ENCODE peak calls at places on chromosomes 16 and 17, in five cellular contexts. J is pancreas, G is heart right ventricle, B is AG04450, C is adrenal gland. Q is an unnamed sample.

GRCh38 chr17:66691644-66692500 is 143.0 kb upstream of the CACNG5 start:
- DNase-seq in J (no peak), G (no peak), B (peak; percentile 7), C (peak; percentile 69), Q (no peak)

GRCh38 chr16:64419832-64420231 is 702.0 kb downstream of the CDH11 start:
- DNase-seq in J (no peak), G (no peak), B (no peak), C (no peak), Q (no peak)

GRCh38 chr16:84141143-84141670 is 3.8 kb downstream of the HSDL1 start:
- DNase-seq in J (no peak), G (no peak), B (no peak), C (no peak), Q (no peak)

GRCh38 chr17:55242481-55242880 is 22.3 kb upstream of the HLF start:
- DNase-seq in J (no peak), G (no peak), B (no peak), C (no peak), Q (no peak)

GRCh38 chr17:41494524-41494923 is 4.8 kb upstream of the KRT36 start:
- DNase-seq in J (no peak), G (no peak), B (no peak), C (no peak), Q (no peak)

GRCh38 chr17:19987897-19988296 is 10.3 kb upstream of the AKAP10 start:
- DNase-seq in J (no peak), G (no peak), B (no peak), C (no peak), Q (no peak)

GRCh38 chr16:83956336-83957289 is 3.6 kb downstream of the OSGIN1 start:
- DNase-seq in J (peak; percentile 93), G (peak; percentile 78), B (peak; percentile 43), C (peak; percentile 94), Q (peak; percentile 86)

GRCh38 chr16:82302007-82302733 is 132.1 kb upstream of the MPHOSPH6 start:
- DNase-seq in J (no peak), G (peak; percentile 33), B (no peak), C (no peak), Q (no peak)

GRCh38 chr17:79360196-79360595 is 250.7 kb downstream of the RBFOX3 start:
- DNase-seq in J (no peak), G (no peak), B (no peak), C (no peak), Q (no peak)

GRCh38 chr16:85570213-85570734 is 42.8 kb upstream of the GSE1 start:
- DNase-seq in J (no peak), G (no peak), B (no peak), C (no peak), Q (no peak)

GRCh38 chr17:40515491-40516041 is 14.1 kb upstream of the TNS4 start:
- DNase-seq in J (no peak), G (no peak), B (no peak), C (no peak), Q (no peak)

GRCh38 chr17:83174859-83175550 is 95.6 kb downstream of the METRNL start:
- DNase-seq in J (no peak), G (no peak), B (no peak), C (peak; percentile 41), Q (peak; percentile 40)

GRCh38 chr17:73695035-73695738 is 50.9 kb upstream of the SDK2 start:
- DNase-seq in J (no peak), G (no peak), B (no peak), C (no peak), Q (no peak)

GRCh38 chr17:2171725-2172446 is 117.0 kb downstream of the HIC1 start:
- DNase-seq in J (peak; percentile 73), G (peak; percentile 91), B (peak; percentile 98), C (peak; percentile 90), Q (peak; percentile 82)

GRCh38 chr16:85460252-85460982 is 152.7 kb upstream of the GSE1 start:
- DNase-seq in J (no peak), G (no peak), B (no peak), C (no peak), Q (no peak)

GRCh38 chr16:80113876-80114574 is 426.8 kb upstream of the DYNLRB2 start:
- DNase-seq in J (no peak), G (no peak), B (no peak), C (no peak), Q (no peak)

GRCh38 chr16:86602521-86602920 is 24.2 kb downstream of the FOXL1 start:
- DNase-seq in J (no peak), G (no peak), B (no peak), C (peak; percentile 74), Q (no peak)

GRCh38 chr17:79811036-79811887 is 14.4 kb upstream of the CBX8 start:
- DNase-seq in J (peak; percentile 76), G (no peak), B (no peak), C (no peak), Q (peak; percentile 40)

DNA sequence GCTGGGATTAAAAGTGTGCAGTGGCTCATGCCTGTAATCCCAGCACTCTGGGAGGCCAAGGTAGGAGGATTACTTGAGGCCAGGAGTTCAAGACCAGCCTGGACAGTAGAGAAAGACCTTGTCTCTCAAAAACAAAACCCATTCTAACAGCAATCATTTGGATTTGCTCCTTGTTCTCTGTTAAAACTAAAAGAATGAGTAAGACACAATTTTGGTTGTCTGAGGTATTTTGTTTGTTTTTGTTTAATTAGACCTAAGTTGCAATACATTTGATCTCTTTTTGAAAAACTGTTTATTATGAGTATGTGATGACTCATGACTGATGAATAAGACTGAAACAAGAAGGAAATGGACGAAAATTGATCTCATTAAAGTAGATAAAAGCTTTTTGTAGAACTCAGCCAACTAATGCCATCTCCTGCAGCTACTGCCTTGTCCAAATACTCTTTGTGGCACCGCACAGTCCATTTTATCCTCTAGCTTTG is 29.0 kb downstream of the GLG1 start:
- DNase-seq in J (no peak), G (no peak), B (peak; percentile 34), C (no peak), Q (no peak)
- H3K27ac ChIP-seq in J (no peak overlapping the region), G (no peak overlapping the region), B (peak overlapping the region; percentile 54), C (no peak overlapping the region), Q (no peak overlapping the region)

GRCh38 chr16:67986949-67987348 is 6.7 kb upstream of the DPEP3 start:
- DNase-seq in J (no peak), G (no peak), B (no peak), C (no peak), Q (no peak)
- H3K27ac ChIP-seq in J (no peak overlapping the region), G (peak overlapping the region; percentile 68), B (no peak overlapping the region), C (peak overlapping the region; percentile 72), Q (peak overlapping the region; percentile 33)

GRCh38 chr16:2719328-2720062 is 529 bp downstream of the PRSS27 start:
- DNase-seq in J (peak; percentile 60), G (no peak), B (no peak), C (peak; percentile 70), Q (peak; percentile 76)
- H3K27ac ChIP-seq in J (no peak overlapping the region), G (no peak overlapping the region), B (no peak overlapping the region), C (no peak overlapping the region), Q (no peak overlapping the region)

GRCh38 chr16:70745536-70746025 is 55.4 kb downstream of the VAC14 start:
- DNase-seq in J (no peak), G (no peak), B (no peak), C (no peak), Q (peak; percentile 63)
- H3K27ac ChIP-seq in J (peak overlapping the region; percentile 77), G (peak overlapping the region; percentile 70), B (peak overlapping the region; percentile 97), C (peak overlapping the region; percentile 94), Q (peak overlapping the region; percentile 96)

DNA sequence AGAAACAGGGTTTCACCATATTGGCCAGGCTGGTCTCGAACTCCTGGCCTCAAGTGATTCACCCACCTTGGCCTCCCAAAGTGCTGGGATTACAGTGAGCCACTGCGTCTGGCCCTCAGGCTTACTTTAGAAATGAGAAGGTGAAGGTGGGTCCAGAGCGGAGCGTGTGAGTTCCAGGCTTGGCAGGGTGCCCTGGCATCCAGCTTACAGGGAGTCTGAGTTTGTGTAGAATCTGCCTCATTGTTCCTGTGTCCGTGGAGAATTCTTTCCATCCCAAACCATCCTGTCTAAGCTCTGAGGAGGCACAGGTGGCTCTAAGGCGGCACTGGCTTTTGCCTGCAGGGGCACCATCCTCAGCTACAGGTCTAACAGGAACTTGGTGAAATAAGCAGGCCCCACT is 50.6 kb downstream of the RAB11FIP3 start:
- DNase-seq in J (no peak), G (no peak), B (no peak), C (no peak), Q (no peak)
- H3K27ac ChIP-seq in J (no peak overlapping the region), G (no peak overlapping the region), B (no peak overlapping the region), C (no peak overlapping the region), Q (no peak overlapping the region)

GRCh38 chr17:13410874-13411273 is 190.9 kb downstream of the HS3ST3A1 start:
- DNase-seq in J (no peak), G (no peak), B (no peak), C (no peak), Q (peak; percentile 89)
- H3K27ac ChIP-seq in J (no peak overlapping the region), G (no peak overlapping the region), B (no peak overlapping the region), C (peak overlapping the region; percentile 22), Q (peak overlapping the region; percentile 82)

GRCh38 chr17:33671493-33671892 is 378.4 kb upstream of the ASIC2 start:
- DNase-seq in J (no peak), G (no peak), B (no peak), C (no peak), Q (no peak)
- H3K27ac ChIP-seq in J (no peak overlapping the region), G (no peak overlapping the region), B (no peak overlapping the region), C (no peak overlapping the region), Q (no peak overlapping the region)

GRCh38 chr17:35214192-35214591 is 20.0 kb upstream of the SLC35G3 start:
- DNase-seq in J (no peak), G (no peak), B (no peak), C (no peak), Q (no peak)

GRCh38 chr17:35212668-35213067 is 18.5 kb upstream of the SLC35G3 start:
- DNase-seq in J (no peak), G (no peak), B (no peak), C (no peak), Q (no peak)

GRCh38 chr17:35217107-35217506 is 22.9 kb upstream of the SLC35G3 start:
- DNase-seq in J (no peak), G (no peak), B (no peak), C (no peak), Q (no peak)

GRCh38 chr17:35213412-35213925 is 19.3 kb upstream of the SLC35G3 start:
- DNase-seq in J (no peak), G (no peak), B (no peak), C (no peak), Q (no peak)

GRCh38 chr17:35214631-35215273 is 20.6 kb upstream of the SLC35G3 start:
- DNase-seq in J (no peak), G (no peak), B (no peak), C (no peak), Q (no peak)
- H3K27ac ChIP-seq in J (no peak overlapping the region), G (peak overlapping the region; percentile 83), B (no peak overlapping the region), C (peak overlapping the region; percentile 27), Q (peak overlapping the region; percentile 11)